ENCODE peak calls at places on chromosome 18, in seven cellular contexts. N is astrocyte, A is OCI-LY7, Y is right atrium auricular region, W is PC-9, R is PC-3, G is GM23338. F is an unnamed sample. For H3K36me3, the result is how much of the 10 kb centered on the place peaks cover.

GRCh38 chr18:59697236-59697932 is at the start of gene CCBE1:
- DNase-seq in W (no peak), Y (peak), A (no peak), R (peak), G (peak), N (peak), F (no peak)

GRCh38 chr18:57837917-57838548 is 34.9 kb upstream of the ATP8B1 start:
- DNase-seq in G (no peak), N (peak), Y (no peak), W (no peak), A (no peak), R (no peak), F (no peak)

GRCh38 chr18:78126106-78126505 is 853.5 kb upstream of the SALL3 start:
- DNase-seq in N (no peak), G (no peak), Y (no peak), A (no peak), W (no peak), R (no peak), F (no peak)

GRCh38 chr18:78582898-78583738 is 396.5 kb upstream of the SALL3 start:
- DNase-seq in Y (no peak), G (no peak), N (no peak), R (no peak), A (no peak), W (no peak), F (no peak)

GRCh38 chr18:77058186-77058847 is 74.3 kb downstream of the MBP start:
- DNase-seq in N (no peak), R (no peak), G (no peak), A (no peak), Y (no peak), W (no peak), F (no peak)

GRCh38 chr18:57026316-57026715 is 120.6 kb upstream of the BOD1L2 start:
- DNase-seq in G (no peak), N (peak), W (no peak), R (no peak), Y (no peak), A (no peak), F (no peak)

GRCh38 chr18:68725341-68725740 is 10.4 kb upstream of the TMX3 start:
- DNase-seq in G (no peak), N (peak), A (no peak), W (no peak), R (no peak), Y (no peak), F (no peak)

GRCh38 chr18:55838841-55839240 is 250.8 kb upstream of the TCF4 start:
- DNase-seq in G (no peak), N (peak), W (no peak), R (peak), A (no peak), Y (no peak), F (no peak)

GRCh38 chr18:55998071-55998522 is 410.1 kb upstream of the TCF4 start:
- DNase-seq in A (no peak), G (peak), R (no peak), N (peak), Y (no peak), W (peak), F (no peak)

GRCh38 chr18:59874166-59874565 is 25.6 kb upstream of the PMAIP1 start:
- DNase-seq in A (no peak), Y (no peak), R (peak), W (peak), G (no peak), N (peak), F (no peak)

GRCh38 chr18:44789704-44790103 is 109.0 kb downstream of the SETBP1 start:
- DNase-seq in W (no peak), R (no peak), A (no peak), Y (no peak), N (peak), G (no peak), F (no peak)

GRCh38 chr18:79947881-79948610 is 3.4 kb downstream of the SLC66A2 start:
- DNase-seq in W (no peak), Y (no peak), R (no peak), N (no peak), G (no peak), A (no peak), F (no peak)

GRCh38 chr18:79947054-79947755 is 4.2 kb downstream of the SLC66A2 start:
- DNase-seq in Y (no peak), G (no peak), A (no peak), W (peak), R (peak), N (no peak), F (no peak)

GRCh38 chr18:79949571-79950439 is 1.6 kb downstream of the SLC66A2 start:
- DNase-seq in A (peak), G (no peak), Y (no peak), N (no peak), R (no peak), W (no peak), F (no peak)

GRCh38 chr18:79950440-79951341 is 762 bp downstream of the SLC66A2 start:
- DNase-seq in A (peak), W (no peak), G (peak), R (peak), N (no peak), Y (no peak), F (no peak)

GRCh38 chr18:79948719-79949411 is 2.6 kb downstream of the SLC66A2 start:
- DNase-seq in N (no peak), A (no peak), W (no peak), R (no peak), G (no peak), Y (no peak), F (no peak)
- H3K27ac ChIP-seq in N (no peak), A (peak), W (no peak), R (no peak), G (no peak), Y (no peak), F (no peak)

DNA sequence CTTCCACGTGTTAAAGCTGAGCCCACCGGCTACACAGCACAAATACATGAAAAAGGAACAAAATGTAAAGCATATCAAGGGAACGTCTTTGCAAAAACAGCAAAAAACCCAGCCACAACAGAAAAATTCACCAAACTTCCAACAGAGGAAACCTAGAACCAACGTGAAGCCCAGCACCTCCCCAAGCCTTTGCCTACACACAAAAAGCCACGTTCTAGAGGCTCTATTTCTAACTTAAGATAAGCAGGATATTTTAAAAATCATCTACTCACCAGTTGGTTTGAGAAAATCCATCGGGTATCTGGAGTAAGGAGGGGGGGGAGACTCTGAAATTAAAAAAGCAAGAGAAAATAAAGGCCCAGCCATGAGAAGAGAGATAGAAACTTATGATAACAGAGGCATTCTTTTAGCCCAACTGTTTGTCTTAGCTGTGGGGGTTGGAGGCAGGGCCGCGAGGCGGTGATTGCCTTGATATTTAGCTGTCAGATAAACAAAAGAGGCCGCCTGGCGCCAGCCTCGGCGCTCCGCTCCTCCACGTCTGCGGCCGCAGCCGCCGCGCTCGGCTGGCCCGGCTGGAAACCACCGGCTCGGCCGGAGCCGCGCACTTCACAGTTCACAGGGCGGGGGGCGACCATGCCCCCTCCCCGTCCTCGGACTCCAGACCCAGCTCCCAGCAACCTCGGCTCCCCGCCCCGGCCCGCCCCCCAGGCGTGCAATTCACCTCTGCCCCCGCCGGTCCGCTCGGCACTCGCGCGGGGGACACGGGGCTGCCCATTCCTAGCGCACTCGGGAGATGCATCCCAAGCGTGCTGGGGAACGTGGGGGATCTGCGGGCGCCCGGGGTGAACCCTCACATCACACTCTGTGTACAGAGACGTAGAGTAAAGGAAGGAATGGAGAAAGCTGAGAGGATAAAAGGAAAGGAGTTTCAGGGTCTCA is 2.4 kb downstream of the SMAD7 start:
- DNase-seq in G (peak), N (peak), W (peak), Y (no peak), R (peak), A (peak), F (no peak)
- H3K36me3 ChIP-seq in G (under half), N (under half), W (under half), Y (under half), R (under half), A (under half), F (under half)

GRCh38 chr18:48452863-48453323 is 43.7 kb upstream of the ZBTB7C start:
- DNase-seq in N (peak), W (peak), R (no peak), A (no peak), Y (no peak), G (no peak), F (no peak)

GRCh38 chr18:48454146-48454796 is 45.1 kb upstream of the ZBTB7C start:
- DNase-seq in W (peak), Y (peak), R (no peak), A (no peak), N (no peak), G (no peak), F (no peak)

GRCh38 chr18:48456838-48457237 is 47.7 kb upstream of the ZBTB7C start:
- DNase-seq in W (no peak), A (no peak), N (no peak), R (no peak), G (no peak), Y (peak), F (no peak)

GRCh38 chr18:48453330-48454063 is 44.3 kb upstream of the ZBTB7C start:
- DNase-seq in Y (no peak), N (no peak), W (peak), G (no peak), A (no peak), R (peak), F (no peak)

GRCh38 chr18:48455555-48456478 is 46.6 kb upstream of the ZBTB7C start:
- DNase-seq in R (peak), W (peak), N (peak), Y (peak), A (no peak), G (no peak), F (no peak)
- H3K27ac ChIP-seq in R (peak), W (peak), N (no peak), Y (no peak), A (no peak), G (no peak), F (no peak)

GRCh38 chr18:9550413-9550812 is 63.9 kb downstream of the PPP4R1 start:
- DNase-seq in Y (no peak), W (no peak), A (no peak), R (no peak), N (no peak), G (no peak), F (no peak)
- H3K36me3 ChIP-seq in Y (half or more), W (under half), A (half or more), R (half or more), N (half or more), G (under half), F (under half)

GRCh38 chr18:63130176-63130575 is 189.4 kb downstream of the BCL2 start:
- DNase-seq in N (no peak), A (no peak), W (no peak), G (no peak), Y (no peak), R (no peak), F (no peak)
- H3K27ac ChIP-seq in N (no peak), A (no peak), W (no peak), G (no peak), Y (no peak), R (no peak), F (no peak)

DNA sequence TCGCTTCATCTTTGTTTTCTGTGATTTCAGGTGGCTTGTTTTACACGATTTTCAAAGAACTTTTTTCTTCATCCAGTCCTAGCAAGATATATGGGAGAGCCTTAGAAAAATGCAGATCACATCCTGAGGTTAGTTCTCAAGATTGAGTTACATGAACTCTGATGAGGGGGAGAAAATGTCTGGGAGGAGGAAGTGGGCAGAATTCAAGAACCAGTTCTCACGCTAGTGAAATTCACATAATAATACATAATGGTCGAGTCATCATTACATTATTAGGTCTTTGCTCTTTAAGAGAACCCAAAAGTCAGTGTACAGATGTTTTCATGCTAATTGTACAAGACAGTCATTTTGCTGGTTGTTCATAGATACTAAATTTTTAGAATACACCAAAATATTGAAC is 7.0 kb downstream of the TIMM21 start:
- DNase-seq in R (no peak), Y (no peak), W (no peak), A (no peak), G (no peak), N (peak), F (no peak)
- H3K36me3 ChIP-seq in R (half or more), Y (half or more), W (under half), A (half or more), G (under half), N (under half), F (under half)

F was measured in iPS DF 6.9.